ENCODE peak calls at places on chromosome 17, in nine cellular contexts. J is frontal cortex, F is GM23338, X is osteoblast, N is T-helper 1 cell, D is T-helper 9 cell, L is ELR, T is iris pigment epithelial cell, M is NCI-H524. C is an unnamed sample.

GRCh38 chr17:65627108-65627507 is 65.7 kb upstream of the AXIN2 start:
- DNase-seq in J (no peak), F (no peak), X (no peak), N (no peak), D (no peak), L (no peak), T (no peak), M (no peak), C (no peak)

GRCh38 chr17:12545877-12546513 is 119.7 kb upstream of the MYOCD start:
- DNase-seq in J (peak), F (peak), X (no peak), N (no peak), D (no peak), L (peak), T (peak), M (no peak), C (peak)

GRCh38 chr17:58276423-58276822 is 4.3 kb downstream of the MPO start:
- DNase-seq in J (no peak), F (peak), X (peak), N (no peak), D (no peak), L (no peak), T (no peak), M (no peak), C (no peak)

GRCh38 chr17:50212121-50212843 is 10.9 kb upstream of the COL1A1 start:
- DNase-seq in J (no peak), F (no peak), X (peak), N (no peak), D (no peak), L (peak), T (peak), M (no peak), C (no peak)

GRCh38 chr17:47324224-47325020 is 667 bp downstream of the EFCAB13 start:
- DNase-seq in J (no peak), F (peak), X (peak), N (peak), D (peak), L (peak), T (peak), M (peak), C (no peak)

GRCh38 chr17:8163978-8164814 is 1.4 kb upstream of the VAMP2 start:
- DNase-seq in J (no peak), F (peak), X (peak), N (peak), D (peak), L (peak), T (no peak), M (peak), C (peak)

GRCh38 chr17:5816491-5816890 is 232.2 kb upstream of the NLRP1 start:
- DNase-seq in J (no peak), F (no peak), X (no peak), N (no peak), D (no peak), L (no peak), T (no peak), M (no peak), C (no peak)

GRCh38 chr17:77308768-77309726 is 168.3 kb downstream of the SEC14L1 start:
- DNase-seq in J (no peak), F (no peak), X (peak), N (no peak), D (no peak), L (peak), T (peak), M (no peak), C (no peak)

GRCh38 chr17:9576521-9577401 is at the start of gene CFAP52:
- DNase-seq in J (peak), F (peak), X (peak), N (peak), D (peak), L (peak), T (peak), M (peak), C (peak)

GRCh38 chr17:29628619-29629018 is 5.9 kb upstream of the CORO6 start:
- DNase-seq in J (no peak), F (no peak), X (no peak), N (no peak), D (no peak), L (no peak), T (no peak), M (no peak), C (no peak)

GRCh38 chr17:4854181-4854681 is 21.1 kb downstream of the MINK1 start:
- DNase-seq in J (no peak), F (no peak), X (peak), N (no peak), D (no peak), L (peak), T (peak), M (peak), C (no peak)

GRCh38 chr17:2853111-2853721 is 57.0 kb downstream of the RAP1GAP2 start:
- DNase-seq in J (peak), F (peak), X (peak), N (no peak), D (peak), L (peak), T (peak), M (no peak), C (peak)

C was measured in retina.